ENCODE peak calls at places on chromosomes 1 and 21, in six cellular contexts. V is neuronal stem cell, A is K562, F is adipocyte, O is MM.1S, R is PC-3. Z is an unnamed sample.

GRCh38 chr21:15222711-15223110 is 157.9 kb upstream of the NRIP1 start:
- DNase-seq in V (no peak), A (no peak), F (no peak), O (no peak), R (peak; percentile 42), Z (no peak)

GRCh38 chr1:206935491-206936067 is 10.7 kb downstream of the PIGR start:
- DNase-seq in V (no peak), A (peak; percentile 91), F (no peak), O (no peak), R (peak; percentile 62), Z (peak; percentile 87)

GRCh38 chr1:156104065-156104810 is 10.3 kb upstream of the LMNA start:
- DNase-seq in V (no peak), A (no peak), F (peak; percentile 92), O (no peak), R (peak; percentile 62), Z (peak; percentile 92)

GRCh38 chr1:115115521-115116161 is 26.3 kb upstream of the TSPAN2 start:
- DNase-seq in V (no peak), A (no peak), F (no peak), O (no peak), R (peak; percentile 23), Z (no peak)

GRCh38 chr1:149936992-149937705 is 470 bp upstream of the MTMR11 start:
- DNase-seq in V (no peak), A (no peak), F (peak; percentile 50), O (peak; percentile 20), R (peak; percentile 96), Z (peak; percentile 80)

GRCh38 chr1:89809556-89809955 is 11.3 kb upstream of the LRRC8D start:
- DNase-seq in V (no peak), A (no peak), F (peak; percentile 11), O (no peak), R (no peak), Z (no peak)

GRCh38 chr1:165116732-165117131 is 239.8 kb downstream of the LMX1A start:
- DNase-seq in V (no peak), A (no peak), F (peak; percentile 10), O (no peak), R (peak; percentile 97), Z (no peak)

GRCh38 chr1:180424848-180425457 is 77.4 kb downstream of the ACBD6 start:
- DNase-seq in V (peak; percentile 5), A (no peak), F (no peak), O (no peak), R (no peak), Z (peak; percentile 42)

GRCh38 chr21:32413697-32414578 is 1.4 kb downstream of the EVA1C start:
- DNase-seq in V (no peak), A (no peak), F (peak; percentile 75), O (no peak), R (peak; percentile 46), Z (no peak)

GRCh38 chr1:219533280-219533679 is 79.6 kb downstream of the ZC3H11B start:
- DNase-seq in V (no peak), A (no peak), F (peak; percentile 33), O (no peak), R (no peak), Z (peak; percentile 22)

GRCh38 chr1:181062800-181063428 is 25.6 kb upstream of the IER5 start:
- DNase-seq in V (no peak), A (no peak), F (peak; percentile 17), O (peak; percentile 45), R (no peak), Z (no peak)

GRCh38 chr1:23210351-23210785 is 6.9 kb downstream of the HTR1D start:
- DNase-seq in V (no peak), A (no peak), F (no peak), O (no peak), R (peak; percentile 52), Z (peak; percentile 76)

GRCh38 chr1:114737314-114737713 is 20.5 kb downstream of the CSDE1 start:
- DNase-seq in V (no peak), A (no peak), F (no peak), O (no peak), R (no peak), Z (no peak)

GRCh38 chr1:26785611-26786436 is 1.9 kb upstream of the PIGV start:
- DNase-seq in V (no peak), A (peak; percentile 60), F (peak; percentile 56), O (no peak), R (no peak), Z (peak; percentile 35)

GRCh38 chr1:44111861-44112260 is 6.8 kb upstream of the KLF17 start:
- DNase-seq in V (no peak), A (no peak), F (no peak), O (no peak), R (no peak), Z (no peak)

GRCh38 chr1:220013497-220013896 is 32.8 kb downstream of the EPRS1 start:
- DNase-seq in V (no peak), A (no peak), F (peak; percentile 12), O (peak; percentile 76), R (no peak), Z (no peak)

GRCh38 chr1:115246526-115246925 is 91.5 kb downstream of the NGF start:
- DNase-seq in V (no peak), A (no peak), F (no peak), O (no peak), R (no peak), Z (no peak)

GRCh38 chr1:19922015-19922688 is 1.3 kb downstream of the PLA2G2E start:
- DNase-seq in V (no peak), A (peak; percentile 12), F (no peak), O (no peak), R (no peak), Z (peak; percentile 26)

GRCh38 chr1:19923953-19924346 is 533 bp upstream of the PLA2G2E start:
- DNase-seq in V (no peak), A (no peak), F (no peak), O (no peak), R (no peak), Z (no peak)

GRCh38 chr1:19926296-19927129 is 3.1 kb upstream of the PLA2G2E start:
- DNase-seq in V (no peak), A (no peak), F (no peak), O (no peak), R (peak; percentile 90), Z (no peak)

GRCh38 chr1:19923137-19923952 is at the start of gene PLA2G2E:
- DNase-seq in V (no peak), A (no peak), F (no peak), O (no peak), R (no peak), Z (no peak)

DNA sequence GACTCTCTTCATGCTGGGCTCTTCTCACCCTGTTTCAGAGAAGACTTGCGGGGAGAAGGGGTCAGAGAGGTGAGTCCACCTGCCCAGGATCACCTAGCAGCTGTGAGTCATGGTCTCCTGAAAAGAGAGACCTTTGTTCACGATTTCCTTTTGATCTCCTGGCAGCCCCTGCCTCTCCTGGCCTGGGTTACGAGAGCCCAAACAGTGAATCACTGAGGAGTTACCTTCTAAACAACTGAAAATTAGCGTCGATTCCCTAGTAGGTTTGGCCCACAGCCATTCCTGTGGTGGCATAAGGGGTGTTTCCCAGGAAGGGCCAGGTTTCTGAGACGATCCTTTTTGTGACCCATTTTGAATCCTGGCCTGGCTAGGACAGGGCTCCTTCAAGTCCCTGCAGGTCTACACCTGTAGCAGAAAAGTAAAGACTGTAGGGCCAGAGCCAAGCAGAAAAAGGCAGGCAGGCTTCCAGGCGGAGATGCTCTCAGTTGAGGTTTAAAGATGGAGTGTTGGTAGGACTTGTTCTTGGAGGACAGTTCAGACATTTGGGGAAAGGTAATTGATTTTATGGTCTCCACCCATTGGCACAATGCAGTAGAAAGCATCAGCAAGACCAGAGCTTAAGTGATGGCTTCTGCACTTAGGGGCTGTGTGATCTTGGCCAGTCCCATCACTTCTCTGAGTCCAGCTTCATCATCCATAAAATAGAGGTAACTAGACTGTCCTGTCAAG is 2.1 kb upstream of the PLA2G2E start:
- DNase-seq in V (no peak), A (no peak), F (no peak), O (no peak), R (peak; percentile 98), Z (no peak)
- H3K9ac ChIP-seq in V (no peak overlapping the region), A (no peak overlapping the region), F (no peak overlapping the region), O (no peak overlapping the region), R (peak overlapping the region; percentile 75), Z (no peak overlapping the region)

DNA sequence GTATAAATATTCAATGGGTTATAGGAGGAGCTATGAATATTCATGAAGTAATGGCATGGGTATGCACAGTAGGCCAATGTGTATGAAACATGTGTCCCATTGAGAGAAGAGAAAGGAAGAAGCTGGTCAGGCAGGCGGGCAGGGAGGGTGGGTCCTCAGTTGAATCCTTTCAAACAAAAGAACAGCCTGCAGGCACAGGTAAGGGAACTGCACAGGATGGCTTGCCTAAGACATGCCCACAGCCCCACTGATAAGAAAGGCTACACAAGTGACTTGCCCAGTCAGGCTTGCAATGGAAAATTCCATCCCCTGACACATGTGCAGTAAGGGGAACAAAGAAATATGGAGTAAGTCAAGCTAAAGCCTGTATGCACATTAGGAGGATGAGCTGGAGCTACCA is 96.3 kb downstream of the ATP1B1 start:
- DNase-seq in V (no peak), A (no peak), F (no peak), O (no peak), R (no peak), Z (no peak)
- H3K9ac ChIP-seq in V (no peak overlapping the region), A (no peak overlapping the region), F (no peak overlapping the region), O (no peak overlapping the region), R (no peak overlapping the region), Z (no peak overlapping the region)

GRCh38 chr1:85559890-85560289 is 20.7 kb upstream of the CCN1 start:
- DNase-seq in V (no peak), A (no peak), F (no peak), O (no peak), R (no peak), Z (no peak)

GRCh38 chr1:85566890-85567289 is 13.7 kb upstream of the CCN1 start:
- DNase-seq in V (no peak), A (no peak), F (no peak), O (no peak), R (no peak), Z (no peak)

GRCh38 chr1:85568660-85569059 is 11.9 kb upstream of the CCN1 start:
- DNase-seq in V (no peak), A (no peak), F (no peak), O (no peak), R (no peak), Z (no peak)

GRCh38 chr1:85560305-85560704 is 20.3 kb upstream of the CCN1 start:
- DNase-seq in V (no peak), A (no peak), F (no peak), O (no peak), R (no peak), Z (no peak)

GRCh38 chr1:85563139-85563538 is 17.4 kb upstream of the CCN1 start:
- DNase-seq in V (no peak), A (no peak), F (peak; percentile 83), O (no peak), R (no peak), Z (no peak)
- H3K9ac ChIP-seq in V (no peak overlapping the region), A (no peak overlapping the region), F (peak overlapping the region; percentile 70), O (no peak overlapping the region), R (no peak overlapping the region), Z (no peak overlapping the region)

DNA sequence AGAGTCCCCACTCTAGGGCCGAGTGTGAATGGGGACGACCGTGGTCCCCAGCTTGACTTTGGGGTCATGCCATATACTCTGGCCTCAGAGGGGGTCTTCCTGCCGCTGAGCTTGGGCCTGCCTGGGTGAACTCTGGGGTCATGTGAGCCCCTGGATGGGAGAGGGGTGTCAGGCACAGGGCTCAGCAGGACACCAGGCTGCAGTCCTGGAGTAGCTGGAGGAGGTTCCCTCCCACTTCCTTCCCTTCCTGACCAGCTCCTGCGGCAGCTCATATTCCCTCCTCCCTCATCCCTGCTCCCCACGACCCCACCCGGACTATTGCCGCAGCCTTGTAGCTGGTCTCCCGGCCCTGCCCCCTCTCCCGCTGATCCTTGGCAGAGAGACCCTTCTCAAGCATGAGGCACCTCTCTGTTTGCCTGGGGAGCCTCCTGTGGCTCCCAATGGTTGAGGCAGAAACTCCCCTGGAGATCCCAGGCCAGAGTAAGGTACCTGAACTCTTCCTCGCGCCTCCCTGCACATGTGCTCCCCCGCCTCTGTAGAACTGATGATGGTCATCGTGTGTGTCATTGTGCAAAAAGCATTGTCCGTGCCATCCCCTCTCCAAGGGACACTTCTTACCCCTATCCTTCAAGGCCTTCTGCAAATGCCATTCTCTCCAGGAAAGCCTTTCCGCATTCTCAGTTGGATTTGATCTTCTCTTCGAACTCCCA is 1.8 kb downstream of the TNFRSF1B start:
- DNase-seq in V (no peak), A (peak; percentile 56), F (no peak), O (no peak), R (no peak), Z (no peak)
- H3K9ac ChIP-seq in V (no peak overlapping the region), A (peak overlapping the region; percentile 81), F (peak overlapping the region; percentile 89), O (no peak overlapping the region), R (no peak overlapping the region), Z (no peak overlapping the region)

Z was measured in mesendoderm.